ENCODE peak calls at places on chromosomes 12 and 14, in four cellular contexts. One of them, this sample, is unnamed.
A peak's percentile ranks its signal among the peaks of the same experiment; 100 is the strongest.

GRCh38 chr12:71719647-71720370 is 33.9 kb downstream of the TMEM19 start:
- DNase-seq in cardiac muscle cell: no peak
- DNase-seq in MM.1S: no peak
- DNase-seq in lower lobe of right lung: no peak
- DNase-seq in this sample: no peak

GRCh38 chr12:49293056-49293956 is 1.6 kb upstream of the PRPH start:
- DNase-seq in lower lobe of right lung: no peak
- DNase-seq in cardiac muscle cell: peak; percentile 53
- DNase-seq in MM.1S: no peak
- DNase-seq in this sample: peak; percentile 7

GRCh38 chr14:24135834-24136683 is at the start of gene PSME1:
- DNase-seq in MM.1S: peak; percentile 76
- DNase-seq in lower lobe of right lung: peak; percentile 96
- DNase-seq in cardiac muscle cell: peak; percentile 91
- DNase-seq in this sample: peak; percentile 98

GRCh38 chr12:12930633-12931032 is 21.3 kb downstream of the GPRC5D start:
- DNase-seq in MM.1S: no peak
- DNase-seq in cardiac muscle cell: no peak
- DNase-seq in lower lobe of right lung: no peak
- DNase-seq in this sample: no peak

GRCh38 chr12:90695415-90695814 is 259.6 kb downstream of the CCER1 start:
- DNase-seq in cardiac muscle cell: peak; percentile 18
- DNase-seq in lower lobe of right lung: no peak
- DNase-seq in MM.1S: peak; percentile 21
- DNase-seq in this sample: no peak

GRCh38 chr12:80936642-80937390 is 918 bp downstream of the LIN7A start:
- DNase-seq in MM.1S: peak; percentile 44
- DNase-seq in lower lobe of right lung: peak; percentile 64
- DNase-seq in cardiac muscle cell: peak; percentile 51
- DNase-seq in this sample: peak; percentile 63

GRCh38 chr14:21711360-21711961 is 37.8 kb upstream of the OR4E1 start:
- DNase-seq in cardiac muscle cell: peak; percentile 69
- DNase-seq in lower lobe of right lung: no peak
- DNase-seq in MM.1S: peak; percentile 36
- DNase-seq in this sample: peak; percentile 42

GRCh38 chr14:74326369-74327152 is 21.7 kb upstream of the VRTN start:
- DNase-seq in cardiac muscle cell: peak; percentile 6
- DNase-seq in lower lobe of right lung: no peak
- DNase-seq in MM.1S: no peak
- DNase-seq in this sample: no peak

GRCh38 chr14:92649934-92650545 is 98.4 kb downstream of the LGMN start:
- DNase-seq in MM.1S: no peak
- DNase-seq in cardiac muscle cell: peak; percentile 99
- DNase-seq in lower lobe of right lung: peak; percentile 90
- DNase-seq in this sample: no peak

GRCh38 chr12:113348849-113349536 is 9.4 kb upstream of the PLBD2 start:
- DNase-seq in MM.1S: no peak
- DNase-seq in cardiac muscle cell: peak; percentile 35
- DNase-seq in lower lobe of right lung: no peak
- DNase-seq in this sample: no peak

GRCh38 chr14:98571104-98571503 is 700.9 kb downstream of the BCL11B start:
- DNase-seq in cardiac muscle cell: no peak
- DNase-seq in MM.1S: no peak
- DNase-seq in lower lobe of right lung: no peak
- DNase-seq in this sample: no peak

GRCh38 chr12:71871116-71871515 is 31.6 kb downstream of the TBC1D15 start:
- DNase-seq in cardiac muscle cell: peak; percentile 47
- DNase-seq in lower lobe of right lung: no peak
- DNase-seq in MM.1S: no peak
- DNase-seq in this sample: no peak

GRCh38 chr14:58954874-58955273 is 233.6 kb upstream of the DAAM1 start:
- DNase-seq in MM.1S: no peak
- DNase-seq in lower lobe of right lung: no peak
- DNase-seq in cardiac muscle cell: no peak
- DNase-seq in this sample: no peak

GRCh38 chr12:47969845-47970244 is 6.4 kb downstream of the TMEM106C start:
- DNase-seq in lower lobe of right lung: no peak
- DNase-seq in cardiac muscle cell: no peak
- DNase-seq in MM.1S: no peak
- DNase-seq in this sample: no peak

GRCh38 chr12:24977060-24977459 is 28.2 kb upstream of the BCAT1 start:
- DNase-seq in lower lobe of right lung: no peak
- DNase-seq in MM.1S: no peak
- DNase-seq in cardiac muscle cell: no peak
- DNase-seq in this sample: no peak

GRCh38 chr12:69095765-69096477 is 143.4 kb upstream of the CPSF6 start:
- DNase-seq in MM.1S: no peak
- DNase-seq in cardiac muscle cell: peak; percentile 48
- DNase-seq in lower lobe of right lung: no peak
- DNase-seq in this sample: no peak

GRCh38 chr14:74846968-74847549 is 28.9 kb downstream of the PROX2 start:
- DNase-seq in cardiac muscle cell: peak; percentile 30
- DNase-seq in MM.1S: no peak
- DNase-seq in lower lobe of right lung: no peak
- DNase-seq in this sample: no peak

GRCh38 chr12:2520722-2521246 is 274.0 kb upstream of the FKBP4 start:
- DNase-seq in MM.1S: no peak
- DNase-seq in lower lobe of right lung: no peak
- DNase-seq in cardiac muscle cell: no peak
- DNase-seq in this sample: no peak

DNA sequence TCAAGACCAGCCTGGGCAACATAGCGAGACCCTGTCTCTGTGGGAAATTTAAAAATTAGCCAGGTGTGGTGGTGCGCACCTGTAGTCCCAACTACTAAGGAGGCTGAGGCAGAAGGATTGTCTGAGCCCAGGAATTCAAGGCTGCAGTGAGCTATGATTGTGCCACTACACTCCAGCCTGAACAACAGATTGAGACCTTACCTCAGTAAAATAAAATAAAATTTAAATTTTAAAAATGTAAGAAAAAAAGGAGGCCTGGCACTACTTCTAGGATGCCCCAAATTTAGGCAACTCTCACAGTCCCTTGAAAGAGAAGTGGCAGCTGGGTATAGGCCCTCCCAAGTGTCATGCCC is 918 bp upstream of the INHBE start:
- DNase-seq in MM.1S: no peak
- DNase-seq in lower lobe of right lung: no peak
- DNase-seq in cardiac muscle cell: no peak
- DNase-seq in this sample: no peak
- TF ChIP-seq CTCF in MM.1S: no peak
- TF ChIP-seq CTCF in lower lobe of right lung: no peak
- TF ChIP-seq CTCF in cardiac muscle cell: no peak
- TF ChIP-seq CTCF in this sample: no peak

GRCh38 chr14:20630340-20631022 is 11.0 kb downstream of the OR6S1 start:
- DNase-seq in cardiac muscle cell: peak; percentile 41
- DNase-seq in lower lobe of right lung: no peak
- DNase-seq in MM.1S: peak; percentile 13
- DNase-seq in this sample: peak; percentile 29
- TF ChIP-seq CTCF in cardiac muscle cell: no peak
- TF ChIP-seq CTCF in lower lobe of right lung: no peak
- TF ChIP-seq CTCF in MM.1S: no peak
- TF ChIP-seq CTCF in this sample: no peak

GRCh38 chr12:125453751-125454150 is 388.5 kb downstream of the AACS start:
- DNase-seq in cardiac muscle cell: no peak
- DNase-seq in MM.1S: no peak
- DNase-seq in lower lobe of right lung: no peak
- DNase-seq in this sample: no peak

GRCh38 chr12:125451408-125451807 is 386.2 kb downstream of the AACS start:
- DNase-seq in MM.1S: no peak
- DNase-seq in cardiac muscle cell: no peak
- DNase-seq in lower lobe of right lung: no peak
- DNase-seq in this sample: no peak

GRCh38 chr12:125454786-125455450 is 389.7 kb downstream of the AACS start:
- DNase-seq in MM.1S: no peak
- DNase-seq in lower lobe of right lung: no peak
- DNase-seq in cardiac muscle cell: no peak
- DNase-seq in this sample: no peak

GRCh38 chr12:125455556-125455955 is 390.3 kb downstream of the AACS start:
- DNase-seq in lower lobe of right lung: no peak
- DNase-seq in MM.1S: no peak
- DNase-seq in cardiac muscle cell: no peak
- DNase-seq in this sample: no peak
- TF ChIP-seq CTCF in lower lobe of right lung: no peak
- TF ChIP-seq CTCF in MM.1S: no peak
- TF ChIP-seq CTCF in cardiac muscle cell: no peak
- TF ChIP-seq CTCF in this sample: peak; percentile 26

GRCh38 chr12:6766651-6767300 is 613 bp downstream of the PTMS start:
- DNase-seq in MM.1S: peak; percentile 69
- DNase-seq in cardiac muscle cell: peak; percentile 76
- DNase-seq in lower lobe of right lung: peak; percentile 89
- DNase-seq in this sample: peak; percentile 89
- TF ChIP-seq CTCF in MM.1S: peak; percentile 58
- TF ChIP-seq CTCF in cardiac muscle cell: peak; percentile 50
- TF ChIP-seq CTCF in lower lobe of right lung: peak; percentile 55
- TF ChIP-seq CTCF in this sample: peak; percentile 91

GRCh38 chr12:29088611-29089219 is 60.4 kb upstream of the FAR2 start:
- DNase-seq in lower lobe of right lung: no peak
- DNase-seq in MM.1S: peak; percentile 41
- DNase-seq in cardiac muscle cell: peak; percentile 57
- DNase-seq in this sample: peak; percentile 17
- TF ChIP-seq CTCF in lower lobe of right lung: peak; percentile 51
- TF ChIP-seq CTCF in MM.1S: peak; percentile 53
- TF ChIP-seq CTCF in cardiac muscle cell: peak; percentile 57
- TF ChIP-seq CTCF in this sample: peak; percentile 35

DNA sequence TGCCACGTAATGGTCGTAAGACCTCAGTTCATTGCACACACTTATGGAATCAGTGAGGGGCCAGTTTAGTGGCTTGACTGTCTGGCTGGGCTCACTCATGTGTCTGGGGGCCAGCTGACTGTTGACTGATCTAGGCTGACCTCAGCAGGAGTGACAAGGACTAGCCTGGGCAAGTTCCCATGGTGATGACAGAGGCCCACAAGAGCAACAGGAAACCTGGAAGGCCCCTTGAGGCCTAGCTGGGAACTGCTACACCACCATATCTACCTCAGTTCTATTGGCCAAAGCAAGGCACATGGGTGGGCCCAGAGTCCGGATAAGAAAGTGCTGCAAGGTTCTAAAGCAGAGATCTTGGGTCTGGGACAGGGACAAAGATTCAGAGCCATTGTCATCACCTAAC is 21.3 kb upstream of the RFLNA start:
- DNase-seq in MM.1S: no peak
- DNase-seq in cardiac muscle cell: peak; percentile 45
- DNase-seq in lower lobe of right lung: no peak
- DNase-seq in this sample: peak; percentile 78
- TF ChIP-seq CTCF in MM.1S: no peak
- TF ChIP-seq CTCF in cardiac muscle cell: peak; percentile 25
- TF ChIP-seq CTCF in lower lobe of right lung: peak; percentile 19
- TF ChIP-seq CTCF in this sample: no peak

DNA sequence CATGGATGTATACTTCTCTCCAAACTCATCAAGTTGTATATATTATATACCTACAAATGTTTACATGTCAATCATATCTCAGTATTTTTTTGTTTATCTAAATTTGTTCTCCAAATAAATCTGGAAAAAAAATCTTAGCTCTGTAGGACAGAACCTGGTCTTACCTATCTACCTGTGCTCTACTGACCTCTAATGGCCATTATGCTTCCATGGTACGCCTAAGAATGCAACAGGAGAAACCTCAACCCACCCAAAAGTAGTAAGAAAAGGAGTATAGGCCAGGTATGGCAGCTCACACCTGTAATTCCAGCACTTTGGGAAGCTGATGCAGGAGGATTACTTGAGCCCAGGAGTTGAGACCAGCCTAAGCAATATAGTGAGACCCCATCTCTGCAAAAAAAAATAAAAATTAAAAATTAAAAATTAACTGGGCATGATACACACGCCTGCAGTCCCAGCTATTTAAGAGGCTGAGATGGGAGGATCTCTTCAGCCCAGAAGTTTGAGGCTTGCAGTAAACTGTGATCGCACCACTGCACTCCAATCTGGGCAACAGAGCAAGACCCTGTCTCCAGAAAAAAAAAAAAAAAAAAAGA is 8.7 kb downstream of the OR11H4 start:
- DNase-seq in lower lobe of right lung: no peak
- DNase-seq in cardiac muscle cell: no peak
- DNase-seq in MM.1S: peak; percentile 25
- DNase-seq in this sample: no peak
- TF ChIP-seq CTCF in lower lobe of right lung: no peak
- TF ChIP-seq CTCF in cardiac muscle cell: no peak
- TF ChIP-seq CTCF in MM.1S: peak; percentile 46
- TF ChIP-seq CTCF in this sample: peak; percentile 38

DNA sequence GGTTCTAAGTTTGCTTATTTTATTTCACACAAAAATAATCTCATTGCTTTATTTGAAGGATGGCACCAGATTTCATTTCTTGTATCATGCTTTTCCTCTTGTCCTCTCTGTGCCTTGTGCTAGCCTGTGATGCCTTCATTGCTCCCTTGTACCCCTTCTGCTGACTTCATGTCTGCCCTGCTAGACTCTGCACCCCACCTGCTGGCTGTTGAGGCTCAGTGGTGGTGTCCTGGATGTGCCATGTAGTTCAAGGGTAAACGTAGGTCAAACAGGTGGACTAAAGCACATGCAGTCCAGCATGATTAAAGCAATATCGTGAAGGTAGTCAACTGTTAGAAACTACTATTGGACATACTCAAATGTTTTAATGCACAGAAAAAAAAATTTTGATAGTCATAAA is 21.6 kb downstream of the MRPS35 start:
- DNase-seq in MM.1S: peak; percentile 52
- DNase-seq in lower lobe of right lung: no peak
- DNase-seq in cardiac muscle cell: no peak
- DNase-seq in this sample: no peak
- TF ChIP-seq CTCF in MM.1S: peak; percentile 53
- TF ChIP-seq CTCF in lower lobe of right lung: no peak
- TF ChIP-seq CTCF in cardiac muscle cell: peak; percentile 20
- TF ChIP-seq CTCF in this sample: peak; percentile 30

GRCh38 chr12:108969622-108970021 is 51.2 kb downstream of the SVOP start:
- DNase-seq in lower lobe of right lung: no peak
- DNase-seq in cardiac muscle cell: no peak
- DNase-seq in MM.1S: no peak
- DNase-seq in this sample: no peak

GRCh38 chr12:108964391-108965166 is 56.3 kb downstream of the SVOP start:
- DNase-seq in lower lobe of right lung: no peak
- DNase-seq in MM.1S: no peak
- DNase-seq in cardiac muscle cell: no peak
- DNase-seq in this sample: no peak

GRCh38 chr12:108966378-108967151 is 54.3 kb downstream of the SVOP start:
- DNase-seq in MM.1S: no peak
- DNase-seq in cardiac muscle cell: no peak
- DNase-seq in lower lobe of right lung: no peak
- DNase-seq in this sample: no peak

GRCh38 chr12:108972226-108972757 is 48.6 kb downstream of the SVOP start:
- DNase-seq in cardiac muscle cell: no peak
- DNase-seq in lower lobe of right lung: no peak
- DNase-seq in MM.1S: no peak
- DNase-seq in this sample: no peak

GRCh38 chr12:108967869-108968540 is 52.9 kb downstream of the SVOP start:
- DNase-seq in cardiac muscle cell: peak; percentile 16
- DNase-seq in MM.1S: peak; percentile 10
- DNase-seq in lower lobe of right lung: no peak
- DNase-seq in this sample: no peak
- TF ChIP-seq CTCF in cardiac muscle cell: peak; percentile 43
- TF ChIP-seq CTCF in MM.1S: peak; percentile 52
- TF ChIP-seq CTCF in lower lobe of right lung: peak; percentile 37
- TF ChIP-seq CTCF in this sample: peak; percentile 43

This sample was measured in GM13977.